ENCODE peak calls at places on chromosomes 2 and 18, in five cellular contexts. X is IMR-90, O is A549, Z is K562, C is GM12878. T is an unnamed sample.

GRCh38 chr2:19038096-19039015 is 320.1 kb downstream of the OSR1 start:
- DNase-seq in O (no peak), Z (no peak), C (no peak), X (peak), T (no peak)

GRCh38 chr2:39851251-39851650 is 72.2 kb upstream of the THUMPD2 start:
- DNase-seq in C (no peak), O (no peak), X (no peak), Z (no peak), T (no peak)

GRCh38 chr18:30566877-30567276 is 475.7 kb downstream of the DSC3 start:
- DNase-seq in Z (no peak), C (no peak), X (no peak), O (no peak), T (no peak)

GRCh38 chr2:142980246-142981068 is 103.0 kb downstream of the KYNU start:
- DNase-seq in Z (no peak), C (no peak), O (peak), X (peak), T (no peak)

GRCh38 chr18:58676270-58676669 is 5.0 kb downstream of the MALT1 start:
- DNase-seq in X (no peak), Z (no peak), C (no peak), O (no peak), T (no peak)

GRCh38 chr2:171160119-171160629 is 519 bp downstream of the TLK1 start:
- DNase-seq in O (peak), C (no peak), Z (peak), X (peak), T (peak)

GRCh38 chr2:12076810-12077209 is 330.4 kb downstream of the LPIN1 start:
- DNase-seq in O (no peak), X (no peak), C (no peak), Z (no peak), T (peak)

GRCh38 chr2:8456149-8457091 is 225.4 kb upstream of the ID2 start:
- DNase-seq in C (no peak), X (no peak), Z (no peak), O (no peak), T (no peak)

GRCh38 chr2:58629720-58630119 is 388.6 kb upstream of the FANCL start:
- DNase-seq in O (peak), Z (no peak), C (no peak), X (no peak), T (no peak)

GRCh38 chr2:70104231-70105111 is 17.2 kb downstream of the PCBP1 start:
- DNase-seq in C (no peak), Z (peak), O (no peak), X (peak), T (peak)

GRCh38 chr2:194104687-194105086 is 1552.3 kb upstream of the SLC39A10 start:
- DNase-seq in O (no peak), Z (no peak), C (peak), X (no peak), T (no peak)

GRCh38 chr2:96520697-96521096 is 15.5 kb upstream of the NEURL3 start:
- DNase-seq in C (no peak), X (no peak), O (no peak), Z (no peak), T (no peak)

GRCh38 chr18:57231846-57232245 is 85.0 kb downstream of the BOD1L2 start:
- DNase-seq in C (no peak), Z (no peak), O (no peak), X (no peak), T (no peak)

GRCh38 chr18:57234346-57234745 is 87.5 kb downstream of the BOD1L2 start:
- DNase-seq in Z (no peak), C (no peak), X (no peak), O (no peak), T (no peak)

GRCh38 chr18:57230861-57231260 is 84.0 kb downstream of the BOD1L2 start:
- DNase-seq in X (no peak), C (no peak), O (no peak), Z (no peak), T (no peak)
- TF ChIP-seq RCOR1 in X (no peak), C (no peak), O (no peak), Z (no peak), T (no peak)

DNA sequence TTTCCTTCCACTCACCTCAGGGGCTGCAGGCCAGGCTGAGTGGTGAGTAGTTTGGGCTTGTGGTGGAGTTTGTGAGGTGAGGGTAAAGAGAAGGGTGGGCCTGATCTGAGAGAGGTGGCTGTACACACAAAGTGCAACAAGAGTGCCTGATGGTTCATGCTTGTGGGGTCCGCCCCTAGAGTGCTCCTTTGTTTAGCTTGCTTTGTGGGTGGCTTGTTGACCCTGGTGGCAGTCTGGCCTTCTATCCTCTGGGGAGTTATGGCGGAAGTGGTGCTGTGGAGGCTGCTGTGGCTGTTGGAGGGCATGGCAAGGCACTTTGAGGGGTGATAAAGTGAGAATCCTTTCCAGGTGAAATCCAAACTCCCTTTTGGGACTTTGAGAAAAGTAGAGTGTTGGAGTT is 10.6 kb downstream of the UBE2F start:
- DNase-seq in Z (no peak), C (no peak), O (no peak), X (no peak), T (no peak)
- TF ChIP-seq RCOR1 in Z (no peak), C (no peak), O (no peak), X (no peak), T (no peak)

GRCh38 chr2:64273524-64274398 is 129.5 kb upstream of the PELI1 start:
- DNase-seq in X (peak), C (no peak), O (peak), Z (no peak), T (peak)
- TF ChIP-seq RCOR1 in X (no peak), C (no peak), O (no peak), Z (no peak), T (no peak)

DNA sequence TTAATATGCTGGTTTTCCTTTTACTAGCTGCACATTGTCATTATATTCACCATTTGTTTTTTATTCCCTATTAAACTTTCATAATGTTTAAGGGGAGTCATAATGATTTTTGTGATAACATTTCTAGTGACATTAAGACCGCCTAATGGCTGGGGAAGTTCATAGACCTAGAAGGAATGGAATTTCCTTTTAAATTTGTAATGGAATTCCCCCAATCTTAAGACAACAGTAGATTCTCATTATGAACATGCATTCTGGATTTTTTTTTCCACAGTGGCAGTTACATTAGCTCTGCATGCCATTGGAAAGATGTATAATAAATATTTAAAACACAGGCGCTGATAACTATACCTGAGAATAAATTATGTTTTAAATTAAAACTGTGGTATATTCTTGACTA is 8.4 kb downstream of the YPEL5 start:
- DNase-seq in O (no peak), Z (no peak), C (no peak), X (peak), T (no peak)
- TF ChIP-seq RCOR1 in O (no peak), Z (no peak), C (no peak), X (no peak), T (no peak)

GRCh38 chr2:109185338-109185737 is 56.3 kb downstream of the SH3RF3 start:
- DNase-seq in Z (no peak), O (peak), C (no peak), X (peak), T (peak)

GRCh38 chr2:109187711-109188484 is 58.9 kb downstream of the SH3RF3 start:
- DNase-seq in O (no peak), X (no peak), C (no peak), Z (no peak), T (no peak)

GRCh38 chr2:109186656-109187250 is 57.7 kb downstream of the SH3RF3 start:
- DNase-seq in O (no peak), X (no peak), Z (no peak), C (no peak), T (no peak)

GRCh38 chr2:109184368-109184767 is 55.4 kb downstream of the SH3RF3 start:
- DNase-seq in Z (no peak), O (no peak), X (no peak), C (no peak), T (no peak)

DNA sequence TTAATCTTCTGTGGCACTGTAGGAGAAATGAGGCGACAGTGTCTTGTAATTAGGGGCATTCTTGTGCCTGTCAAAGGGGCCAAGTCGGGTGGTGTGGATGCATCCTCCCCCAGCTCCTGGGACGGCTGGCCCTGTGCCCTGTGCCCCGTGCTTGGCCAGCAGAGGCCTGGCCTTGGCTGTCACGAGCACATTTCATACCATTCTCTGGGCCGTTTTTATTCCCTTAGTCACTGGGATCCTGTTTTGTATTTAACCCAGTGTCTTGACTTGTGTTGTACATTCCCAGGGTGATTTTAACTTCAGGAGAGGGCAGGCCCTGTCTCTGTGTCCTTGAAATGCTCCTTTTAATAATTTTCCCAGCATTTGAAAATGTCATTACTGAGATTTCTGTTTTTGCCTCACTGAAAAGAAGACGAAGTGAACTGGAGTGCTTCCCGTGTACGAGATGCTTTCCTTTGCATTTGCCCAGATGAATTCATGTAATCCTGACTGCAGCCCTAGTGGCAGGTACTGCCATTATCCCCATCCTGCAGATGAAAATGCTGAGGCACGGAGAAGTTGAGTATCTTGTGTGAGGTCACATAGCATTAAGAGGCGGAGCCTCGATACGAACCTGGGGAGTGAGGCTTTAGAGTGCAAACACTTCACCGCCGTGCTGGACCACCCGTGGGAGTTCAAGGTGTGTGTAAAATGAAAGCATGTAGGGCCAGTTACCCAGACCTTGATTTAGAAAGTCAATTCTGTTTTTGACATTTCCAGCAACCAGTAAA is 57.0 kb downstream of the SH3RF3 start:
- DNase-seq in Z (no peak), C (no peak), X (peak), O (no peak), T (no peak)
- TF ChIP-seq RCOR1 in Z (no peak), C (no peak), X (no peak), O (no peak), T (no peak)

GRCh38 chr2:168661404-168661869 is 141.0 kb upstream of the NOSTRIN start:
- DNase-seq in X (no peak), O (no peak), C (no peak), Z (no peak), T (no peak)
- TF ChIP-seq RCOR1 in X (no peak), O (no peak), C (no peak), Z (no peak), T (no peak)

GRCh38 chr2:197269173-197269572 is 41.4 kb downstream of the ANKRD44 start:
- DNase-seq in O (no peak), Z (no peak), C (no peak), X (peak), T (no peak)
- TF ChIP-seq RCOR1 in O (no peak), Z (no peak), C (no peak), X (no peak), T (no peak)

DNA sequence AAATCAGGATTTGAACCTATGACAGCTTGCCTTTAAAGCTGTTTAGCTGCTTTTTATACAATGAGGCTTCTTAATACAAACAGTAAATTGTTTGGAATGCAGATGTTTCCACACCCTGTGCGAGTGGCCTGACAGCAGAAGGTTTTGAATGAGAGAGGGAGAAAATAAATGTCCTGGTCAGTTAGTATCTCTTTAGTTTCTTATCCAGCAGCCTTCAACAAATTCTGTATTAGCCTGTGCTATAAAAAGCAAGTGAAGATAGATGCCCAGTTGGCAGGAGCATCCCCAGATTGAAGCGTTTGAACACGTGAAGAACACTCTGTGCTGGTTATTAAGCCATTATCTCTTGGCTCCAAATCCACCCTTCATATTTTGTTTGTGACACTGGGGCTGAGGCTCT is 70.6 kb downstream of the CERS6 start:
- DNase-seq in Z (no peak), C (no peak), X (no peak), O (no peak), T (no peak)
- TF ChIP-seq RCOR1 in Z (no peak), C (no peak), X (no peak), O (no peak), T (no peak)

DNA sequence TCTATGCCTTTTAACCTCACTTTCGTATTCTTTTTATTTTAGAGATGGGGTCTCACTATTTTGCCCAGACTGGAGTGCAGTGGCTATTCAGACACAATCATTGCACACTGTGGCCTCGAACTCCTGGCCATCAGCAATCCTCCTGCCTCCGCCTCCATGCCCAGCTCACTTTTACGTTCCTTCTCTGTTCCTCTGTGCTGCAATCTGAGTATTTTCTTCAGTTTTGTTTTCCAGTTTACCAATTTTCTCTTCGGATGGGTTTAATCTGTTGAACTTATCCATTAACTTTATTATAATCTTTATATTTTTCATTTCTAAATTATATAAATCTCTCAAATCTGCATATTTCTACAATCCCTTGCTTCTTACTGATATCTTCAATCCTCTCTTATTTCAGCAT is 38.6 kb downstream of the SIGLEC15 start:
- DNase-seq in C (no peak), O (no peak), Z (no peak), X (no peak), T (no peak)
- TF ChIP-seq RCOR1 in C (no peak), O (no peak), Z (no peak), X (no peak), T (no peak)

T was measured in SK-N-SH.